ENCODE peak calls at places on chromosomes 4 and X, in six cellular contexts. A is naive thymus-derived CD8-positive, alpha-beta T cell; I is transverse colon; Z is ACHN; C is NCI-H1092; T is progenitor cell of endocrine pancreas. J is an unnamed sample.

GRCh38 chr4:52103314-52103713 is 52.2 kb downstream of the SPATA18 start:
- DNase-seq in I (no peak), C (no peak), Z (peak), A (no peak), T (no peak), J (no peak)

GRCh38 chr4:129623233-129623632 is 527.3 kb downstream of the C4orf33 start:
- DNase-seq in C (no peak), A (no peak), I (no peak), Z (no peak), T (no peak), J (no peak)

GRCh38 chr4:60724623-60725022 is 475.5 kb upstream of the ADGRL3 start:
- DNase-seq in T (no peak), I (no peak), C (no peak), Z (peak), A (no peak), J (no peak)

GRCh38 chr4:79445371-79445781 is 37.3 kb upstream of the GK2 start:
- DNase-seq in T (no peak), A (no peak), I (no peak), Z (no peak), C (peak), J (no peak)

GRCh38 chrX:2549874-2550273 is 49.1 kb upstream of the DHRSX start:
- DNase-seq in T (no peak), Z (no peak), I (no peak), C (no peak), A (no peak), J (no peak)

GRCh38 chrX:151393514-151393913 is 3.5 kb upstream of the VMA21 start:
- DNase-seq in Z (no peak), I (no peak), T (no peak), C (peak), A (peak), J (no peak)

GRCh38 chrX:152945021-152945979 is 47.4 kb downstream of the ZNF185 start:
- DNase-seq in T (no peak), I (no peak), A (no peak), Z (no peak), C (no peak), J (no peak)

GRCh38 chr4:10080874-10081606 is 35.6 kb downstream of the WDR1 start:
- DNase-seq in T (no peak), I (no peak), C (no peak), Z (no peak), A (no peak), J (peak)

GRCh38 chr4:83276299-83277040 is 8.1 kb downstream of the COQ2 start:
- DNase-seq in C (no peak), A (no peak), T (no peak), Z (no peak), I (no peak), J (no peak)

GRCh38 chr4:32219306-32220075 is 1499.3 kb downstream of the PCDH7 start:
- DNase-seq in T (no peak), A (no peak), C (no peak), I (no peak), Z (no peak), J (no peak)

GRCh38 chrX:71911023-71911730 is 532 bp downstream of the NHSL2 start:
- DNase-seq in I (peak), A (peak), C (no peak), Z (peak), T (peak), J (no peak)

GRCh38 chr4:19883841-19884240 is 367.9 kb upstream of the SLIT2 start:
- DNase-seq in C (no peak), Z (no peak), I (no peak), T (no peak), A (no peak), J (no peak)

GRCh38 chr4:127309360-127310095 is 323.2 kb upstream of the INTU start:
- DNase-seq in Z (no peak), T (no peak), I (no peak), C (no peak), A (no peak), J (no peak)

GRCh38 chr4:1722551-1723071 is 1.3 kb downstream of the TACC3 start:
- DNase-seq in C (no peak), Z (no peak), A (no peak), T (no peak), I (no peak), J (no peak)

GRCh38 chrX:9131066-9131465 is 97.1 kb upstream of the FAM9B start:
- DNase-seq in Z (no peak), T (no peak), I (no peak), C (no peak), A (no peak), J (no peak)

GRCh38 chr4:6959261-6959660 is 49.6 kb downstream of the TBC1D14 start:
- DNase-seq in C (no peak), I (no peak), A (no peak), T (no peak), Z (no peak), J (no peak)

GRCh38 chrX:24314019-24314635 is at the start of gene SUPT20HL2:
- DNase-seq in T (no peak), A (no peak), I (no peak), Z (no peak), C (no peak), J (no peak)

GRCh38 chr4:124433500-124433899 is 279.0 kb downstream of the ANKRD50 start:
- DNase-seq in T (no peak), A (no peak), Z (no peak), C (no peak), I (no peak), J (no peak)

GRCh38 chrX:21374994-21375794 is 976 bp downstream of the CNKSR2 start:
- DNase-seq in T (peak), C (no peak), A (no peak), Z (no peak), I (no peak), J (no peak)

GRCh38 chr4:15718959-15719358 is 16.1 kb downstream of the BST1 start:
- DNase-seq in I (no peak), T (no peak), C (no peak), A (no peak), Z (no peak), J (no peak)

GRCh38 chr4:121726642-121727268 is 30.0 kb upstream of the ANXA5 start:
- DNase-seq in Z (peak), C (no peak), A (no peak), I (no peak), T (no peak), J (no peak)

GRCh38 chrX:97211070-97211469 is 327.4 kb downstream of the RPA4 start:
- DNase-seq in I (no peak), Z (no peak), C (no peak), T (no peak), A (no peak), J (no peak)

GRCh38 chrX:119984652-119985051 is 41.1 kb upstream of the NKAP start:
- DNase-seq in T (no peak), A (no peak), C (no peak), I (no peak), Z (no peak), J (no peak)

GRCh38 chr4:17029964-17030363 is 131.5 kb upstream of the LDB2 start:
- DNase-seq in A (no peak), I (no peak), C (no peak), T (no peak), Z (no peak), J (no peak)

GRCh38 chrX:43703211-43703791 is 47.2 kb downstream of the MAOA start:
- DNase-seq in Z (no peak), A (no peak), C (no peak), T (no peak), I (no peak), J (no peak)

GRCh38 chr4:148166132-148166531 is 276.1 kb downstream of the NR3C2 start:
- DNase-seq in T (no peak), C (no peak), A (no peak), Z (no peak), I (no peak), J (no peak)

GRCh38 chr4:101774807-101775206 is 15.7 kb upstream of the BANK1 start:
- DNase-seq in I (no peak), T (no peak), Z (no peak), A (no peak), C (no peak), J (no peak)

GRCh38 chr4:62881210-62881609 is 1528.0 kb downstream of the TECRL start:
- DNase-seq in T (no peak), I (no peak), C (no peak), Z (no peak), A (no peak), J (no peak)

GRCh38 chr4:35465096-35465495 is 779.2 kb downstream of the ARAP2 start:
- DNase-seq in I (no peak), Z (no peak), T (no peak), C (no peak), A (no peak), J (no peak)

GRCh38 chr4:108743021-108743420 is 19.8 kb downstream of the ETNPPL start:
- DNase-seq in Z (no peak), A (no peak), T (no peak), C (no peak), I (no peak), J (no peak)

GRCh38 chrX:69133561-69134542 is 31.4 kb downstream of the PJA1 start:
- DNase-seq in I (no peak), T (no peak), C (peak), Z (peak), A (no peak), J (no peak)

GRCh38 chr4:1337376-1337831 is 9.6 kb upstream of the UVSSA start:
- DNase-seq in Z (peak), I (peak), A (peak), C (no peak), T (no peak), J (no peak)

GRCh38 chr4:2220016-2220620 is 21.8 kb downstream of the HAUS3 start:
- DNase-seq in T (peak), I (peak), A (peak), C (peak), Z (peak), J (peak)

GRCh38 chrX:109578916-109579315 is 42.3 kb downstream of the NXT2 start:
- DNase-seq in I (no peak), Z (no peak), C (no peak), T (no peak), A (no peak), J (no peak)

GRCh38 chr4:188767496-188767895 is 628.3 kb downstream of the TRIML1 start:
- DNase-seq in A (no peak), T (no peak), Z (no peak), C (no peak), I (no peak), J (no peak)

GRCh38 chrX:74286950-74287349 is 17.0 kb upstream of the ZCCHC13 start:
- DNase-seq in Z (no peak), I (no peak), A (no peak), T (no peak), C (no peak), J (no peak)

GRCh38 chrX:150150081-150150779 is 211.9 kb upstream of the EOLA2 start:
- DNase-seq in Z (no peak), I (no peak), A (no peak), T (no peak), C (no peak), J (no peak)

GRCh38 chr4:53476232-53477037 is 99.0 kb downstream of the FIP1L1 start:
- DNase-seq in I (no peak), C (no peak), A (no peak), Z (no peak), T (no peak), J (no peak)